ENCODE peak calls at places on chromosomes 4 and X, in ten cellular contexts. One of them, this sample, is unnamed.

GRCh38 chrX:107599371-107599970 is 28.8 kb upstream of the PRPS1 start:
- DNase-seq in neural progenitor cell: no peak
- DNase-seq in A549: no peak
- DNase-seq in head of caudate nucleus: no peak
- DNase-seq in HTR-8/SVneo: no peak
- DNase-seq in Caki2: no peak
- DNase-seq in kidney tubule cell: no peak
- DNase-seq in LHCN-M2: no peak
- DNase-seq in activated CD8-positive, alpha-beta memory T cell treated with anti-CD3 and anti-CD28 coated beads, Interleukin-2, amount 10 ng/mL, durations not matched to agents 7 days and 5 days: no peak
- DNase-seq in T-cell: no peak
- DNase-seq in this sample: no peak

GRCh38 chrX:22594771-22595170 is 322.1 kb downstream of the CBLL2 start:
- DNase-seq in neural progenitor cell: no peak
- DNase-seq in A549: no peak
- DNase-seq in head of caudate nucleus: no peak
- DNase-seq in HTR-8/SVneo: no peak
- DNase-seq in Caki2: no peak
- DNase-seq in kidney tubule cell: no peak
- DNase-seq in LHCN-M2: no peak
- DNase-seq in activated CD8-positive, alpha-beta memory T cell treated with anti-CD3 and anti-CD28 coated beads, Interleukin-2, amount 10 ng/mL, durations not matched to agents 7 days and 5 days: no peak
- DNase-seq in T-cell: no peak
- DNase-seq in this sample: no peak

GRCh38 chr4:128306992-128307581 is 19.5 kb upstream of the PGRMC2 start:
- DNase-seq in neural progenitor cell: no peak
- DNase-seq in A549: no peak
- DNase-seq in head of caudate nucleus: no peak
- DNase-seq in HTR-8/SVneo: no peak
- DNase-seq in Caki2: no peak
- DNase-seq in kidney tubule cell: no peak
- DNase-seq in LHCN-M2: no peak
- DNase-seq in activated CD8-positive, alpha-beta memory T cell treated with anti-CD3 and anti-CD28 coated beads, Interleukin-2, amount 10 ng/mL, durations not matched to agents 7 days and 5 days: no peak
- DNase-seq in T-cell: no peak
- DNase-seq in this sample: no peak

GRCh38 chrX:39519213-39519544 is 578.6 kb downstream of the BCOR start:
- DNase-seq in neural progenitor cell: no peak
- DNase-seq in A549: no peak
- DNase-seq in head of caudate nucleus: no peak
- DNase-seq in HTR-8/SVneo: no peak
- DNase-seq in Caki2: no peak
- DNase-seq in kidney tubule cell: no peak
- DNase-seq in LHCN-M2: no peak
- DNase-seq in activated CD8-positive, alpha-beta memory T cell treated with anti-CD3 and anti-CD28 coated beads, Interleukin-2, amount 10 ng/mL, durations not matched to agents 7 days and 5 days: no peak
- DNase-seq in T-cell: no peak
- DNase-seq in this sample: no peak

GRCh38 chrX:153590961-153591956 is 7.7 kb downstream of the CCNQ start:
- DNase-seq in neural progenitor cell: no peak
- DNase-seq in A549: no peak
- DNase-seq in head of caudate nucleus: no peak
- DNase-seq in HTR-8/SVneo: no peak
- DNase-seq in Caki2: no peak
- DNase-seq in kidney tubule cell: no peak
- DNase-seq in LHCN-M2: no peak
- DNase-seq in activated CD8-positive, alpha-beta memory T cell treated with anti-CD3 and anti-CD28 coated beads, Interleukin-2, amount 10 ng/mL, durations not matched to agents 7 days and 5 days: no peak
- DNase-seq in T-cell: no peak
- DNase-seq in this sample: no peak

GRCh38 chr4:142778430-142778829 is 67.7 kb downstream of the INPP4B start:
- DNase-seq in neural progenitor cell: no peak
- DNase-seq in A549: no peak
- DNase-seq in head of caudate nucleus: no peak
- DNase-seq in HTR-8/SVneo: no peak
- DNase-seq in Caki2: no peak
- DNase-seq in kidney tubule cell: no peak
- DNase-seq in LHCN-M2: peak
- DNase-seq in activated CD8-positive, alpha-beta memory T cell treated with anti-CD3 and anti-CD28 coated beads, Interleukin-2, amount 10 ng/mL, durations not matched to agents 7 days and 5 days: no peak
- DNase-seq in T-cell: no peak
- DNase-seq in this sample: no peak

GRCh38 chrX:40003982-40004535 is 93.7 kb downstream of the BCOR start:
- DNase-seq in neural progenitor cell: no peak
- DNase-seq in A549: no peak
- DNase-seq in head of caudate nucleus: no peak
- DNase-seq in HTR-8/SVneo: no peak
- DNase-seq in Caki2: no peak
- DNase-seq in kidney tubule cell: no peak
- DNase-seq in LHCN-M2: peak
- DNase-seq in activated CD8-positive, alpha-beta memory T cell treated with anti-CD3 and anti-CD28 coated beads, Interleukin-2, amount 10 ng/mL, durations not matched to agents 7 days and 5 days: no peak
- DNase-seq in T-cell: no peak
- DNase-seq in this sample: no peak

GRCh38 chr4:164508126-164508525 is 245.8 kb upstream of the SMIM31 start:
- DNase-seq in neural progenitor cell: no peak
- DNase-seq in A549: no peak
- DNase-seq in head of caudate nucleus: no peak
- DNase-seq in HTR-8/SVneo: no peak
- DNase-seq in Caki2: no peak
- DNase-seq in kidney tubule cell: no peak
- DNase-seq in LHCN-M2: no peak
- DNase-seq in activated CD8-positive, alpha-beta memory T cell treated with anti-CD3 and anti-CD28 coated beads, Interleukin-2, amount 10 ng/mL, durations not matched to agents 7 days and 5 days: no peak
- DNase-seq in T-cell: no peak
- DNase-seq in this sample: no peak

GRCh38 chr4:159944477-159944876 is 841.6 kb downstream of the RAPGEF2 start:
- DNase-seq in neural progenitor cell: peak
- DNase-seq in A549: no peak
- DNase-seq in head of caudate nucleus: no peak
- DNase-seq in HTR-8/SVneo: no peak
- DNase-seq in Caki2: no peak
- DNase-seq in kidney tubule cell: no peak
- DNase-seq in LHCN-M2: no peak
- DNase-seq in activated CD8-positive, alpha-beta memory T cell treated with anti-CD3 and anti-CD28 coated beads, Interleukin-2, amount 10 ng/mL, durations not matched to agents 7 days and 5 days: no peak
- DNase-seq in T-cell: no peak
- DNase-seq in this sample: no peak

GRCh38 chr4:121370729-121371325 is 10.0 kb downstream of the QRFPR start:
- DNase-seq in neural progenitor cell: peak
- DNase-seq in A549: peak
- DNase-seq in head of caudate nucleus: no peak
- DNase-seq in HTR-8/SVneo: no peak
- DNase-seq in Caki2: peak
- DNase-seq in kidney tubule cell: peak
- DNase-seq in LHCN-M2: peak
- DNase-seq in activated CD8-positive, alpha-beta memory T cell treated with anti-CD3 and anti-CD28 coated beads, Interleukin-2, amount 10 ng/mL, durations not matched to agents 7 days and 5 days: peak
- DNase-seq in T-cell: peak
- DNase-seq in this sample: peak

GRCh38 chr4:79763486-79764075 is 309.4 kb downstream of the ANTXR2 start:
- DNase-seq in neural progenitor cell: no peak
- DNase-seq in A549: no peak
- DNase-seq in head of caudate nucleus: no peak
- DNase-seq in HTR-8/SVneo: no peak
- DNase-seq in Caki2: no peak
- DNase-seq in kidney tubule cell: no peak
- DNase-seq in LHCN-M2: no peak
- DNase-seq in activated CD8-positive, alpha-beta memory T cell treated with anti-CD3 and anti-CD28 coated beads, Interleukin-2, amount 10 ng/mL, durations not matched to agents 7 days and 5 days: no peak
- DNase-seq in T-cell: no peak
- DNase-seq in this sample: no peak

GRCh38 chrX:150205011-150205410 is 158.1 kb upstream of the MAMLD1 start:
- DNase-seq in neural progenitor cell: no peak
- DNase-seq in A549: peak
- DNase-seq in head of caudate nucleus: no peak
- DNase-seq in HTR-8/SVneo: no peak
- DNase-seq in Caki2: no peak
- DNase-seq in kidney tubule cell: no peak
- DNase-seq in LHCN-M2: peak
- DNase-seq in activated CD8-positive, alpha-beta memory T cell treated with anti-CD3 and anti-CD28 coated beads, Interleukin-2, amount 10 ng/mL, durations not matched to agents 7 days and 5 days: no peak
- DNase-seq in T-cell: no peak
- DNase-seq in this sample: peak

GRCh38 chr4:86614896-86615295 is 20.8 kb downstream of the PTPN13 start:
- DNase-seq in neural progenitor cell: no peak
- DNase-seq in A549: no peak
- DNase-seq in head of caudate nucleus: no peak
- DNase-seq in HTR-8/SVneo: no peak
- DNase-seq in Caki2: no peak
- DNase-seq in kidney tubule cell: peak
- DNase-seq in LHCN-M2: no peak
- DNase-seq in activated CD8-positive, alpha-beta memory T cell treated with anti-CD3 and anti-CD28 coated beads, Interleukin-2, amount 10 ng/mL, durations not matched to agents 7 days and 5 days: no peak
- DNase-seq in T-cell: no peak
- DNase-seq in this sample: no peak

GRCh38 chrX:46574941-46575381 is 1.4 kb downstream of the CHST7 start:
- DNase-seq in neural progenitor cell: peak
- DNase-seq in A549: no peak
- DNase-seq in head of caudate nucleus: no peak
- DNase-seq in HTR-8/SVneo: no peak
- DNase-seq in Caki2: no peak
- DNase-seq in kidney tubule cell: peak
- DNase-seq in LHCN-M2: no peak
- DNase-seq in activated CD8-positive, alpha-beta memory T cell treated with anti-CD3 and anti-CD28 coated beads, Interleukin-2, amount 10 ng/mL, durations not matched to agents 7 days and 5 days: peak
- DNase-seq in T-cell: peak
- DNase-seq in this sample: peak

GRCh38 chr4:12471193-12471592 is 1012.9 kb downstream of the RAB28 start:
- DNase-seq in neural progenitor cell: no peak
- DNase-seq in A549: no peak
- DNase-seq in head of caudate nucleus: no peak
- DNase-seq in HTR-8/SVneo: no peak
- DNase-seq in Caki2: no peak
- DNase-seq in kidney tubule cell: no peak
- DNase-seq in LHCN-M2: no peak
- DNase-seq in activated CD8-positive, alpha-beta memory T cell treated with anti-CD3 and anti-CD28 coated beads, Interleukin-2, amount 10 ng/mL, durations not matched to agents 7 days and 5 days: no peak
- DNase-seq in T-cell: no peak
- DNase-seq in this sample: no peak

GRCh38 chr4:152590179-152591031 is 54.5 kb upstream of the FBXW7 start:
- DNase-seq in neural progenitor cell: no peak
- DNase-seq in A549: no peak
- DNase-seq in head of caudate nucleus: no peak
- DNase-seq in HTR-8/SVneo: peak
- DNase-seq in Caki2: peak
- DNase-seq in kidney tubule cell: peak
- DNase-seq in LHCN-M2: peak
- DNase-seq in activated CD8-positive, alpha-beta memory T cell treated with anti-CD3 and anti-CD28 coated beads, Interleukin-2, amount 10 ng/mL, durations not matched to agents 7 days and 5 days: no peak
- DNase-seq in T-cell: no peak
- DNase-seq in this sample: peak

GRCh38 chr4:71396382-71396781 is 57.6 kb downstream of the SLC4A4 start:
- DNase-seq in neural progenitor cell: peak
- DNase-seq in A549: no peak
- DNase-seq in head of caudate nucleus: no peak
- DNase-seq in HTR-8/SVneo: no peak
- DNase-seq in Caki2: no peak
- DNase-seq in kidney tubule cell: peak
- DNase-seq in LHCN-M2: peak
- DNase-seq in activated CD8-positive, alpha-beta memory T cell treated with anti-CD3 and anti-CD28 coated beads, Interleukin-2, amount 10 ng/mL, durations not matched to agents 7 days and 5 days: no peak
- DNase-seq in T-cell: no peak
- DNase-seq in this sample: no peak

GRCh38 chr4:56129431-56129861 is 180.7 kb downstream of the CEP135 start:
- DNase-seq in neural progenitor cell: peak
- DNase-seq in A549: peak
- DNase-seq in head of caudate nucleus: no peak
- DNase-seq in HTR-8/SVneo: no peak
- DNase-seq in Caki2: peak
- DNase-seq in kidney tubule cell: peak
- DNase-seq in LHCN-M2: no peak
- DNase-seq in activated CD8-positive, alpha-beta memory T cell treated with anti-CD3 and anti-CD28 coated beads, Interleukin-2, amount 10 ng/mL, durations not matched to agents 7 days and 5 days: peak
- DNase-seq in T-cell: no peak
- DNase-seq in this sample: peak

GRCh38 chrX:78625292-78625909 is 33.7 kb downstream of the RTL3 start:
- DNase-seq in neural progenitor cell: no peak
- DNase-seq in A549: no peak
- DNase-seq in head of caudate nucleus: no peak
- DNase-seq in HTR-8/SVneo: no peak
- DNase-seq in Caki2: no peak
- DNase-seq in kidney tubule cell: no peak
- DNase-seq in LHCN-M2: no peak
- DNase-seq in activated CD8-positive, alpha-beta memory T cell treated with anti-CD3 and anti-CD28 coated beads, Interleukin-2, amount 10 ng/mL, durations not matched to agents 7 days and 5 days: no peak
- DNase-seq in T-cell: no peak
- DNase-seq in this sample: no peak